ENCODE peak calls at places on chromosomes 5 and 9, in four cellular contexts. E is stimulated activated CD4-positive, alpha-beta T cell treated with anti-CD3 and anti-CD28 coated beads, Interleukin-2, amount 100 ng/mL, for 48 hours; U is PC-3; S is coronary artery. A is an unnamed sample.
A peak's percentile ranks its signal among the peaks of the same experiment; 100 is the strongest.

GRCh38 chr5:159965031-159965837 is 43.7 kb upstream of the TTC1 start:
- DNase-seq in E (peak; percentile 15), U (peak; percentile 69), S (no peak), A (peak; percentile 18)

GRCh38 chr9:72948906-72949582 is 3.8 kb downstream of the ALDH1A1 start:
- DNase-seq in E (no peak), U (no peak), S (no peak), A (no peak)

GRCh38 chr9:98357921-98358535 is 102.6 kb upstream of the TBC1D2 start:
- DNase-seq in E (no peak), U (peak; percentile 66), S (no peak), A (peak; percentile 74)

GRCh38 chr9:122941560-122942234 is 877 bp downstream of the RABGAP1 start:
- DNase-seq in E (no peak), U (peak; percentile 12), S (no peak), A (peak; percentile 77)

GRCh38 chr5:166710275-166710674 is 1581.2 kb upstream of the WWC1 start:
- DNase-seq in E (no peak), U (no peak), S (no peak), A (peak; percentile 40)

GRCh38 chr9:136852664-136853595 is 784 bp downstream of the MAMDC4 start:
- DNase-seq in E (no peak), U (no peak), S (no peak), A (no peak)

GRCh38 chr5:104412649-104413240 is 850.2 kb upstream of the NUDT12 start:
- DNase-seq in E (no peak), U (peak; percentile 64), S (no peak), A (peak; percentile 38)

GRCh38 chr9:125472926-125473701 is 211.5 kb downstream of the GAPVD1 start:
- DNase-seq in E (no peak), U (no peak), S (peak; percentile 54), A (peak; percentile 18)

GRCh38 chr5:61637566-61637965 is 305.5 kb downstream of the ZSWIM6 start:
- DNase-seq in E (no peak), U (peak; percentile 31), S (no peak), A (no peak)

GRCh38 chr5:168714046-168714445 is 134.9 kb upstream of the PANK3 start:
- DNase-seq in E (no peak), U (no peak), S (peak; percentile 21), A (peak; percentile 69)

GRCh38 chr5:93340881-93341280 is 240.1 kb downstream of the NR2F1-AS1 start:
- DNase-seq in E (no peak), U (no peak), S (no peak), A (no peak)

GRCh38 chr5:33894566-33894965 is 2.8 kb upstream of the ADAMTS12 start:
- DNase-seq in E (no peak), U (peak; percentile 89), S (no peak), A (peak; percentile 30)

GRCh38 chr9:134216961-134217360 is 52.6 kb upstream of the RNU6ATAC start:
- DNase-seq in E (no peak), U (no peak), S (no peak), A (no peak)

GRCh38 chr9:10062629-10063395 is 550.0 kb downstream of the PTPRD start:
- DNase-seq in E (no peak), U (peak; percentile 7), S (no peak), A (peak; percentile 89)

GRCh38 chr5:2029206-2029605 is 146.5 kb upstream of the IRX4 start:
- DNase-seq in E (no peak), U (no peak), S (no peak), A (no peak)